ENCODE peak calls at places on chromosomes 1 and 21, in five cellular contexts. U is left ventricle myocardium inferior, Y is IMR-90, X is neural progenitor cell, F is mammary epithelial cell. D is an unnamed sample. For H3K4me1 and H3K9me3, the result is how much of the 10 kb centered on the place peaks cover.

GRCh38 chr1:158068918-158069317 is 75.5 kb downstream of the KIRREL1 start:
- DNase-seq in U (no peak), Y (no peak), X (no peak), F (no peak), D (no peak)

GRCh38 chr1:30417001-30417700 is 306.2 kb downstream of the MATN1 start:
- DNase-seq in U (no peak), Y (no peak), X (no peak), F (no peak), D (no peak)

GRCh38 chr1:24321150-24321549 is 2.0 kb downstream of the GRHL3 start:
- DNase-seq in U (no peak), Y (no peak), X (no peak), F (peak), D (no peak)

GRCh38 chr1:108678696-108679095 is 13.4 kb upstream of the PRPF38B start:
- DNase-seq in U (no peak), Y (no peak), X (no peak), F (no peak), D (no peak)

GRCh38 chr1:18830596-18830995 is 28.9 kb downstream of the TAS1R2 start:
- DNase-seq in U (no peak), Y (no peak), X (no peak), F (no peak), D (no peak)

GRCh38 chr21:39660191-39660590 is 47.5 kb downstream of the B3GALT5 start:
- DNase-seq in U (peak), Y (peak), X (no peak), F (no peak), D (peak)

GRCh38 chr1:29958271-29958670 is 721.9 kb downstream of the PTPRU start:
- DNase-seq in U (no peak), Y (no peak), X (no peak), F (no peak), D (no peak)

GRCh38 chr21:42478504-42478903 is 17.5 kb downstream of the RSPH1 start:
- DNase-seq in U (no peak), Y (no peak), X (no peak), F (no peak), D (no peak)

GRCh38 chr1:182101415-182102041 is 40.0 kb upstream of the ZNF648 start:
- DNase-seq in U (no peak), Y (no peak), X (peak), F (peak), D (no peak)

GRCh38 chr1:85275701-85276289 is 637 bp downstream of the BCL10 start:
- DNase-seq in U (no peak), Y (peak), X (no peak), F (no peak), D (peak)

GRCh38 chr1:200226969-200227303 is 182.9 kb downstream of the ZNF281 start:
- DNase-seq in U (no peak), Y (no peak), X (no peak), F (peak), D (no peak)

DNA sequence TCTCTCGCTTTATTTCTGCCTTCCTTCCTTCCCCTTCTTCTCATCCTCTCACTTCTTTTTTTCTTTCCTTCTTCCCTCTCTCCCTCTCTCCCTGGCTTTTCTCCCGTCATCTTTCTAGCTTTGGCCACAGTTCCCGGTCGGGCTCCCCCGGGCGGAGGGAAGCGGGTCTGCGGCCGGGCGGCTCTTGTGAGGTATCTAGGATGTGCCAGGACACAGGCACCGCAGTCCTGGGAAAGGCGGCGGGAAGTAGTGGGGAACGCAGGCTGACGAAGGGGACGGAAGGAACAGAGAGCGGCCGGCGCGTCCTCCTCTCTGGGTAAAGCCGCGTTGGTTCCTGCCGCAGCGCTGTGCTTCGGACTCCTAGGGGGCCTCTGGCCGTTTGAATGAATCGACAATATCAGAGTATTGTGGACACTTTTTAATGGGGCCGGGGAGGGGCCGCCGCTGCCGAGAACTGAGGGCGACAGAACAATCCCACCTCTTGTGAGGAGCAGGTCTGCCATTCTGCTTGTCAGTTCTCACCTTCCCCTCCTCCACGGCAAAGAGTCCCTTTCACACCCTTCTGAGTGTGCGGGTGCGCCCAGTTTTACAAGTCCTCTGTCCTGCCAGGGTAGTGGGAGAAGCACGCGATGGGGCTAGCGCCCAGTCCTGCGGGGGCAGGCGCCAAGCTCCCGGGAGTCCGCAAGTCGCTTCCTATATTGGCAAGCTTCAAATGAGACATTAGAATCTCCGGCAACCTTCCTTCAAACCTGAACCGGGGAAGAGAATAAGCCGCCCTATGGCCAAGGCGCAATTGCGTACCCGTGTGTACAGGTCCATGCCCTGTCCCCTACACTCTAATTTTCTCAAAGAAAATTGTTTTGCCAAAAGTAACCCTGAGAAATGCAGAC is 1.1 kb upstream of the LHX9 start:
- DNase-seq in U (peak), Y (peak), X (peak), F (peak), D (peak)
- H3K4me1 ChIP-seq in U (half or more), Y (under half), X (half or more), F (under half), D (under half)

GRCh38 chr1:2928733-2929325 is 92.4 kb upstream of the ACTRT2 start:
- DNase-seq in U (no peak), Y (no peak), X (no peak), F (no peak), D (no peak)
- H3K9me3 ChIP-seq in U (under half), Y (half or more), X (under half), F (under half), D (under half)

GRCh38 chr1:246020231-246020954 is 486.7 kb downstream of the SMYD3 start:
- DNase-seq in U (no peak), Y (no peak), X (no peak), F (no peak), D (peak)
- H3K4me1 ChIP-seq in U (under half), Y (under half), X (under half), F (under half), D (under half)

GRCh38 chr1:53962395-53962794 is 16.2 kb downstream of the LRRC42 start:
- DNase-seq in U (no peak), Y (no peak), X (no peak), F (no peak), D (no peak)
- H3K9me3 ChIP-seq in U (under half), Y (under half), X (under half), F (under half), D (under half)

D was measured in adipocyte.